ENCODE peak calls at places on chromosomes 1 and 21, in eight cellular contexts. M is heart left ventricle; U is neural progenitor cell; F is left ventricle myocardium inferior; L is CD8-positive, alpha-beta T cell; P is H9; W is upper lobe of right lung; N is right lobe of liver. S is an unnamed sample.

GRCh38 chr1:73674945-73675561 is 522.9 kb downstream of the LRRIQ3 start:
- DNase-seq in L (no peak), F (no peak), N (no peak), M (no peak), U (peak; percentile 17), W (no peak), P (no peak), S (peak; percentile 30)

GRCh38 chr1:170856455-170856854 is 78.9 kb upstream of the MROH9 start:
- DNase-seq in N (no peak), W (no peak), F (no peak), P (no peak), L (no peak), M (no peak), U (no peak), S (peak; percentile 25)

GRCh38 chr1:183689770-183690204 is 36.7 kb upstream of the APOBEC4 start:
- DNase-seq in W (no peak), M (no peak), N (no peak), F (no peak), P (no peak), L (no peak), U (no peak), S (no peak)

GRCh38 chr1:201696217-201696761 is 132.7 kb upstream of the IPO9 start:
- DNase-seq in M (peak; percentile 83), W (no peak), F (peak; percentile 92), P (no peak), U (no peak), L (no peak), N (no peak), S (peak; percentile 93)

GRCh38 chr1:178768423-178768822 is 43.4 kb downstream of the RALGPS2 start:
- DNase-seq in L (no peak), P (peak; percentile 35), M (no peak), N (no peak), F (no peak), U (peak; percentile 51), W (no peak), S (peak; percentile 62)

GRCh38 chr1:229874609-229875008 is 192.4 kb upstream of the GALNT2 start:
- DNase-seq in W (no peak), N (no peak), P (no peak), L (no peak), U (no peak), F (no peak), M (no peak), S (no peak)

GRCh38 chr1:181448461-181448860 is 34.9 kb upstream of the CACNA1E start:
- DNase-seq in W (no peak), P (no peak), N (no peak), F (no peak), U (no peak), M (no peak), L (no peak), S (no peak)

GRCh38 chr1:174428033-174428432 is 19.7 kb upstream of the GPR52 start:
- DNase-seq in U (no peak), P (no peak), W (no peak), L (no peak), M (no peak), F (no peak), N (no peak), S (peak; percentile 17)

GRCh38 chr1:88680446-88680845 is 3.6 kb upstream of the PKN2 start:
- DNase-seq in W (no peak), F (no peak), N (no peak), M (no peak), L (no peak), U (no peak), P (no peak), S (no peak)

GRCh38 chr1:193031431-193031830 is 27.7 kb downstream of the UCHL5 start:
- DNase-seq in M (no peak), L (no peak), P (no peak), U (no peak), W (no peak), F (no peak), N (no peak), S (peak; percentile 50)

GRCh38 chr1:23905461-23906025 is 7.6 kb downstream of the CNR2 start:
- DNase-seq in P (no peak), W (no peak), F (no peak), N (no peak), L (no peak), U (no peak), M (no peak), S (no peak)

GRCh38 chr21:34822957-34823356 is 154.2 kb downstream of the CLIC6 start:
- DNase-seq in N (no peak), W (no peak), P (no peak), L (no peak), U (no peak), F (no peak), M (no peak), S (peak; percentile 54)

GRCh38 chr1:198462365-198463025 is 78.0 kb downstream of the ATP6V1G3 start:
- DNase-seq in M (no peak), F (no peak), P (no peak), U (no peak), N (no peak), W (no peak), L (no peak), S (no peak)

GRCh38 chr21:20720623-20721022 is 277.6 kb upstream of the NCAM2 start:
- DNase-seq in F (no peak), U (no peak), W (no peak), L (no peak), N (no peak), P (no peak), M (no peak), S (no peak)

GRCh38 chr1:2194319-2194897 is at the start of gene FAAP20:
- DNase-seq in F (peak; percentile 77), M (peak; percentile 79), P (peak; percentile 81), W (no peak), N (no peak), L (peak; percentile 59), U (peak; percentile 88), S (peak; percentile 82)

GRCh38 chr21:16563795-16564194 is 834.0 kb downstream of the USP25 start:
- DNase-seq in M (no peak), W (no peak), U (peak; percentile 72), F (no peak), L (no peak), P (peak; percentile 69), N (peak; percentile 54), S (peak; percentile 62)

GRCh38 chr1:33097137-33097611 is 16.2 kb downstream of the AZIN2 start:
- DNase-seq in N (peak; percentile 9), F (no peak), U (no peak), M (no peak), L (no peak), P (no peak), W (no peak), S (peak; percentile 67)

GRCh38 chr1:19251305-19252196 is at the start of the genes EMC1 and MRTO4:
- DNase-seq in F (peak; percentile 88), M (peak; percentile 90), W (peak; percentile 94), U (peak; percentile 93), P (peak; percentile 87), N (peak; percentile 91), L (peak; percentile 83), S (peak; percentile 89)
- TF ChIP-seq CTCF in F (no peak), M (no peak), W (no peak), U (no peak), P (no peak), N (no peak), L (no peak), S (no peak)

DNA sequence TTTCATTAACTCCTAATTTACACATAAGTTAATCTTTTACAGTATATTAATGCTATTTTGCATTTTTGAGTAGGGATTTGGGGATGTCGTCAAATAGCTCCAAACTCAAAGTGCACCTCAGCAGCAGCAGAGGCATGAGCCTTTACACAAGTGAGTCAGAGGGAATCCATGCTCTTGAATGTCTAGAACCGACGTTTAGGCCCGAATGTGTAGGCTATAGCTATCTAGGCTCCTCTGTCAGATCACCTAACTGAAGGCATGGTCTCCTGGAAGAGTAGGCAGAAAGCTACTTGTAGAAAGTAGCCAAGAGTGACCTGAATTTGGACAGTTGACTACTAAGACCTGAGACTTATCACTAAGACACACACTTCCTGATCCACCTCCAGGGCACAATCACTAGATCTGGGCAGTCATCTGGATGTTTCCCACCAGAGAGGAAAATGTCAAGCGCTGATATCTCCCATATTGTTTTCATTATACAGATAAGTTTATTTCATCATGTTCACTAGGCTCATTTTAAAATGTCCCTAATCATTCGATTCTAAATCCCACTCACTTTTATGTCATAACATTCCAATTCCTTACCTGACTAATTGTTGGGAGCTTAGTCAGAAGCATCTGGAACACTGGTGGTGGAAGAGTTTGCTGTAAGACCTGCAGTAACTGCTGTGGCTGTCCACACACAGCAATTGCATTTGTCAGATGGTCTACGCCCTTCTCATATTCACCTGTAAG is 15.3 kb downstream of the TOMM20 start:
- DNase-seq in W (no peak), U (no peak), M (no peak), P (no peak), F (no peak), L (no peak), N (peak; percentile 14), S (no peak)
- H3K27ac ChIP-seq in W (no peak overlapping the region), U (no peak overlapping the region), M (no peak overlapping the region), P (no peak overlapping the region), F (no peak overlapping the region), L (no peak overlapping the region), N (no peak overlapping the region), S (no peak overlapping the region)

GRCh38 chr1:156584813-156585212 is 5.3 kb downstream of the TTC24 start:
- DNase-seq in F (no peak), M (no peak), P (peak; percentile 87), W (no peak), U (peak; percentile 50), L (no peak), N (no peak), S (no peak)

GRCh38 chr1:156581661-156582387 is 2.3 kb downstream of the TTC24 start:
- DNase-seq in U (no peak), F (no peak), N (no peak), W (no peak), M (no peak), P (no peak), L (peak; percentile 47), S (no peak)

GRCh38 chr1:156579472-156579871 is at the start of gene TTC24:
- DNase-seq in F (no peak), P (no peak), M (no peak), W (no peak), N (no peak), L (no peak), U (no peak), S (no peak)

GRCh38 chr1:156583821-156584622 is 4.5 kb downstream of the TTC24 start:
- DNase-seq in M (peak; percentile 70), L (peak; percentile 64), U (peak; percentile 86), N (no peak), P (peak; percentile 85), W (no peak), F (no peak), S (peak; percentile 89)

DNA sequence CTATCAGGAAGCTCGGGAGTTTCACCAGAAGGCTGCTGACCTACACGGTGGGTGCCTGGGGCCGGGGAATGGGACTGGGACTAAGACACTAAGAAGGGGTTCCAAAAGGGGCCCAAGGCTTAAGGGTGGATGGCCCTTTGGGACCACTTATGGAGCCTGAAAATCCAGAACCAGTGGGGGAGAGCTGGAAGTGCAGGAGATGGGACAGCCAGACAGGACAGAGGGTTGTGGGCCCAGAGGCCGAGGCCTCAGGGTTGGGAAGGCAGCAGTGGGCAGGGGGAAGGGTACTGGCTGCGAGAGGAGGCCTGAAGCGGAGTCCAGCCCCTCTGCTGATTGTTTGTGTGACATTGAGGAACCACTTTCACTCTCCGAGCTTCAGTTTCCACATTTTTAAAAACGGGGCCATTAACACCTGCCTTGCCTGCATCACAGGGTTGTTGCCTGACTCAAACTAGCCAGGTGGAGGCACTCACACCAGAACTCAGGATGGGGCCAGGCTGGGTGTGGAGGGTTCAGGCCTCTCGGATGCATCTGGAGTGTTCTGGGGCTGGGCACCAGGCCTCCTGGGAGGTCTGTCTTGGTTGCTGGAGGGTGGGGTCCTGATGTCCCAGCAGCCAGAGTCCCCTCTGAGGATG is 3.0 kb downstream of the TTC24 start:
- DNase-seq in L (no peak), U (no peak), F (no peak), W (no peak), N (no peak), M (no peak), P (peak; percentile 38), S (no peak)
- TF ChIP-seq CTCF in L (no peak), U (no peak), F (no peak), W (no peak), N (no peak), M (no peak), P (no peak), S (no peak)

GRCh38 chr1:115946116-115946515 is 30.2 kb upstream of the SLC22A15 start:
- DNase-seq in W (no peak), U (no peak), P (no peak), N (no peak), M (no peak), L (no peak), F (no peak), S (no peak)
- H3K27ac ChIP-seq in W (no peak overlapping the region), U (no peak overlapping the region), P (no peak overlapping the region), N (no peak overlapping the region), M (no peak overlapping the region), L (no peak overlapping the region), F (no peak overlapping the region), S (no peak overlapping the region)

S was measured in cardiac muscle cell.